ENCODE peak calls at places on chromosomes 5 and 9, in six cellular contexts. One of them, this sample, is unnamed.

GRCh38 chr5:157148734-157149615 is 6.3 kb upstream of the MED7 start:
- DNase-seq in neural progenitor cell: peak
- DNase-seq in upper lobe of right lung: no peak
- DNase-seq in left ventricle myocardium inferior: no peak
- DNase-seq in lower lobe of right lung: no peak
- DNase-seq in breast epithelium: no peak
- DNase-seq in this sample: peak

GRCh38 chr9:75213765-75214164 is 125.5 kb downstream of the OSTF1 start:
- DNase-seq in breast epithelium: no peak
- DNase-seq in lower lobe of right lung: no peak
- DNase-seq in left ventricle myocardium inferior: no peak
- DNase-seq in upper lobe of right lung: no peak
- DNase-seq in neural progenitor cell: no peak
- DNase-seq in this sample: no peak

GRCh38 chr5:10753178-10753577 is 7.9 kb downstream of the DAP start:
- DNase-seq in lower lobe of right lung: no peak
- DNase-seq in upper lobe of right lung: no peak
- DNase-seq in breast epithelium: no peak
- DNase-seq in neural progenitor cell: no peak
- DNase-seq in left ventricle myocardium inferior: no peak
- DNase-seq in this sample: no peak

GRCh38 chr5:179732918-179733763 is 519 bp downstream of the MAML1 start:
- DNase-seq in lower lobe of right lung: peak
- DNase-seq in upper lobe of right lung: peak
- DNase-seq in neural progenitor cell: peak
- DNase-seq in breast epithelium: peak
- DNase-seq in left ventricle myocardium inferior: peak
- DNase-seq in this sample: peak

GRCh38 chr5:58114324-58114723 is 345.6 kb downstream of the PLK2 start:
- DNase-seq in breast epithelium: no peak
- DNase-seq in left ventricle myocardium inferior: no peak
- DNase-seq in lower lobe of right lung: no peak
- DNase-seq in neural progenitor cell: no peak
- DNase-seq in upper lobe of right lung: no peak
- DNase-seq in this sample: no peak

GRCh38 chr5:147751156-147751830 is 31.2 kb downstream of the JAKMIP2 start:
- DNase-seq in lower lobe of right lung: no peak
- DNase-seq in neural progenitor cell: no peak
- DNase-seq in upper lobe of right lung: no peak
- DNase-seq in left ventricle myocardium inferior: no peak
- DNase-seq in breast epithelium: peak
- DNase-seq in this sample: no peak

GRCh38 chr5:61423487-61424157 is 91.6 kb downstream of the ZSWIM6 start:
- DNase-seq in left ventricle myocardium inferior: no peak
- DNase-seq in lower lobe of right lung: no peak
- DNase-seq in neural progenitor cell: peak
- DNase-seq in upper lobe of right lung: no peak
- DNase-seq in breast epithelium: no peak
- DNase-seq in this sample: no peak

GRCh38 chr5:42990892-42991291 is 49.2 kb downstream of the ANXA2R start:
- DNase-seq in lower lobe of right lung: no peak
- DNase-seq in upper lobe of right lung: no peak
- DNase-seq in left ventricle myocardium inferior: no peak
- DNase-seq in neural progenitor cell: no peak
- DNase-seq in breast epithelium: no peak
- DNase-seq in this sample: no peak

GRCh38 chr5:137649228-137649890 is 86.5 kb downstream of the KLHL3 start:
- DNase-seq in breast epithelium: no peak
- DNase-seq in upper lobe of right lung: no peak
- DNase-seq in neural progenitor cell: no peak
- DNase-seq in left ventricle myocardium inferior: no peak
- DNase-seq in lower lobe of right lung: peak
- DNase-seq in this sample: no peak

GRCh38 chr5:149657324-149657723 is 72.8 kb upstream of the PPARGC1B start:
- DNase-seq in left ventricle myocardium inferior: no peak
- DNase-seq in lower lobe of right lung: no peak
- DNase-seq in breast epithelium: no peak
- DNase-seq in neural progenitor cell: no peak
- DNase-seq in upper lobe of right lung: no peak
- DNase-seq in this sample: no peak

GRCh38 chr5:39014544-39014943 is 59.7 kb downstream of the RICTOR start:
- DNase-seq in neural progenitor cell: no peak
- DNase-seq in lower lobe of right lung: no peak
- DNase-seq in left ventricle myocardium inferior: no peak
- DNase-seq in breast epithelium: no peak
- DNase-seq in upper lobe of right lung: no peak
- DNase-seq in this sample: no peak

GRCh38 chr5:48192-48591 is 43.8 kb upstream of the PLEKHG4B start:
- DNase-seq in breast epithelium: no peak
- DNase-seq in lower lobe of right lung: no peak
- DNase-seq in left ventricle myocardium inferior: no peak
- DNase-seq in upper lobe of right lung: no peak
- DNase-seq in neural progenitor cell: no peak
- DNase-seq in this sample: no peak

GRCh38 chr9:36905101-36906066 is 128.7 kb downstream of the PAX5 start:
- DNase-seq in lower lobe of right lung: no peak
- DNase-seq in upper lobe of right lung: no peak
- DNase-seq in breast epithelium: no peak
- DNase-seq in left ventricle myocardium inferior: no peak
- DNase-seq in neural progenitor cell: peak
- DNase-seq in this sample: no peak

GRCh38 chr9:69894720-69895119 is 74.1 kb downstream of the CFAP95 start:
- DNase-seq in left ventricle myocardium inferior: no peak
- DNase-seq in neural progenitor cell: no peak
- DNase-seq in breast epithelium: no peak
- DNase-seq in lower lobe of right lung: no peak
- DNase-seq in upper lobe of right lung: no peak
- DNase-seq in this sample: no peak

GRCh38 chr5:124064956-124065355 is 553.0 kb downstream of the CSNK1G3 start:
- DNase-seq in lower lobe of right lung: no peak
- DNase-seq in left ventricle myocardium inferior: no peak
- DNase-seq in breast epithelium: no peak
- DNase-seq in neural progenitor cell: no peak
- DNase-seq in upper lobe of right lung: no peak
- DNase-seq in this sample: no peak

GRCh38 chr5:138623053-138623452 is 47.9 kb upstream of the HSPA9 start:
- DNase-seq in upper lobe of right lung: no peak
- DNase-seq in neural progenitor cell: no peak
- DNase-seq in left ventricle myocardium inferior: no peak
- DNase-seq in lower lobe of right lung: no peak
- DNase-seq in breast epithelium: no peak
- DNase-seq in this sample: no peak

GRCh38 chr5:69415584-69415958 is 655 bp downstream of the MARVELD2 start:
- DNase-seq in neural progenitor cell: peak
- DNase-seq in upper lobe of right lung: peak
- DNase-seq in breast epithelium: peak
- DNase-seq in left ventricle myocardium inferior: no peak
- DNase-seq in lower lobe of right lung: no peak
- DNase-seq in this sample: no peak

GRCh38 chr9:126331964-126332748 is 5.5 kb downstream of the MVB12B start:
- DNase-seq in breast epithelium: no peak
- DNase-seq in left ventricle myocardium inferior: no peak
- DNase-seq in neural progenitor cell: no peak
- DNase-seq in lower lobe of right lung: no peak
- DNase-seq in upper lobe of right lung: no peak
- DNase-seq in this sample: no peak

GRCh38 chr5:42691413-42691861 is 65.2 kb upstream of the CCDC152 start:
- DNase-seq in lower lobe of right lung: no peak
- DNase-seq in neural progenitor cell: no peak
- DNase-seq in upper lobe of right lung: no peak
- DNase-seq in breast epithelium: peak
- DNase-seq in left ventricle myocardium inferior: peak
- DNase-seq in this sample: no peak

GRCh38 chr5:66741394-66741793 is 145.2 kb downstream of the MAST4 start:
- DNase-seq in left ventricle myocardium inferior: no peak
- DNase-seq in neural progenitor cell: no peak
- DNase-seq in breast epithelium: peak
- DNase-seq in lower lobe of right lung: no peak
- DNase-seq in upper lobe of right lung: no peak
- DNase-seq in this sample: no peak

DNA sequence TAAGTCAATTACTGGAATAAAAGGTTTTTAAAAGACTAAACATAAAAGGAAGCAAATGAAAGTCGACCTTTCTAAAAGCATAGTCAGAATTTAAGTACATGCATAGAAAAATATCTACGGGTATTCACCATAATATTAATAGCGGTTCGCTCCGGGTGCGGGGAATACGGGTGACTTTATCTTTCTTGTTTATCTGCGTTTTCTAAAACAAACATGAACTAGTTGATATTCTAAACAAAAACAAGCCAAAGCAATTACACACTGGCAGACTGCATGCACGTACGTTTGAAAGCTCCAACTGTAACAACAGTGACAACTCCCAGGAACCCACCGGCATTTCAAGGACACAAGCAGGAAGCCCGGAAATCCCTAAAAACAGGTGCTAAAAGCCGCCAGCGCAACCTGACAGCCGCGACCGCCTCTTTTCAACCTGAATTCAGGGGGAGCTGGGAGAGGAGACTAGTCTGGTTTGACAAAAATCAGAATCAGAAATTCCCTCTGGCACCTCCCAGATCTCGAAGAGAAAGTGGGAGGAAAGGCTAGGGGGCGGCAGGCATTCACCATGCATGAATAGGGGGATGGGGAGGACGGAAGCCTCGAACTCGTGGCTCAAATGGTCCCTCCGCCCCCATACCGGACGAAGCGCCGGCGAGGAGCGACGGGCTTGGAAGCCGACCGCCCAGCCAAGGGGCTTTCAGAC is 512 bp downstream of the PANK3 start:
- DNase-seq in breast epithelium: no peak
- DNase-seq in left ventricle myocardium inferior: no peak
- DNase-seq in neural progenitor cell: no peak
- DNase-seq in lower lobe of right lung: no peak
- DNase-seq in upper lobe of right lung: no peak
- DNase-seq in this sample: no peak
- TF ChIP-seq CTCF in breast epithelium: no peak
- TF ChIP-seq CTCF in left ventricle myocardium inferior: no peak
- TF ChIP-seq CTCF in neural progenitor cell: no peak
- TF ChIP-seq CTCF in lower lobe of right lung: no peak
- TF ChIP-seq CTCF in upper lobe of right lung: no peak
- TF ChIP-seq CTCF in this sample: no peak

GRCh38 chr9:130331573-130331972 is 66.0 kb downstream of the HMCN2 start:
- DNase-seq in left ventricle myocardium inferior: peak
- DNase-seq in neural progenitor cell: peak
- DNase-seq in lower lobe of right lung: no peak
- DNase-seq in breast epithelium: peak
- DNase-seq in upper lobe of right lung: peak
- DNase-seq in this sample: no peak
- H3K27ac ChIP-seq in left ventricle myocardium inferior: peak
- H3K27ac ChIP-seq in neural progenitor cell: no peak
- H3K27ac ChIP-seq in lower lobe of right lung: peak
- H3K27ac ChIP-seq in breast epithelium: no peak
- H3K27ac ChIP-seq in upper lobe of right lung: no peak
- H3K27ac ChIP-seq in this sample: no peak

DNA sequence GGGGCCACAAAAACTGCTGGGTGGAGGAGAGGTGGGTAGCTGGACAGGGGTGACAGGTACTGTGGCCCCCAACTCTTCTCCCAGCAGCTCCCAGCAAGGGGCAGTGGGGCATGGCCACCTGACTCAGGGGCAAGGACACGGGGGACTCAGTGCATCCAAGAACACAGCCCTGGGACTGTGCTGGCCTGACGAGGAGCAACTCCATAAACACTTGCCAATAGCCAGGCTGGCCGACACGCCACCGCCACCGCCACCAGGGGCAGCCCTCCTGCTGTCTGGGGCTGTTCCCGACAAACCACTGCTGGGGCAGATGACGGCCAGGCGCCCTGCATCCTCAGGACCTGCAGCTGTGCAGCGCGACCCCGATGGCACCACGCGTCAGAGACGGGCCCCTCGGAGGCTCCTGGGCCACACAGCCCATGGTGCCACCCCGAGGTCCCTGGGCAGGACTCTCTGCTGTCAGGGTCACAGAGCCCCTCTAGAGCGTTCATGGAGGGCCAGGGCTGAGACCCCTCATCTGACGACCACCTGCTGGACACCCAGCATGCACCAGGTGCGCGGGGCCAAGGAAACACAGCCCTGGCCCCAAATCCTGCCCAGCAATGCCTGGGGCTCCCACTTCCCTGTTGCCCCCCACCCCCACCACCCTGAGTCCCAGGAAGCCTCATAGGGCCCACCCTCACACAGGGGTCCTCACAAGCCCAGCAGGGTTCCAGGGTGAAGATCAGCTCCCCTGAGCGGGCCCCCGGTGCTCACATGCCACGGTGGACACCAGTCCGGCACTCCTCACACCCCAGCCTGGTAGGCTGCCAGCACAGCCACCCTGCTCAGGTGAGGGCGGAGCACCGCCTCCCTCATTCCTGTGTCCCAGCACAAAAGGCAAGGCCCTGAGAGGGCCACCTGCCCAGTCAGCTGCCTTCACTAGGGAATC is 56.0 kb upstream of the UBAC1 start:
- DNase-seq in left ventricle myocardium inferior: peak
- DNase-seq in breast epithelium: no peak
- DNase-seq in neural progenitor cell: no peak
- DNase-seq in upper lobe of right lung: peak
- DNase-seq in lower lobe of right lung: peak
- DNase-seq in this sample: no peak
- TF ChIP-seq CTCF in left ventricle myocardium inferior: no peak
- TF ChIP-seq CTCF in breast epithelium: no peak
- TF ChIP-seq CTCF in neural progenitor cell: no peak
- TF ChIP-seq CTCF in upper lobe of right lung: no peak
- TF ChIP-seq CTCF in lower lobe of right lung: no peak
- TF ChIP-seq CTCF in this sample: no peak

GRCh38 chr5:143582869-143583268 is 179.4 kb upstream of the NR3C1 start:
- DNase-seq in lower lobe of right lung: no peak
- DNase-seq in neural progenitor cell: no peak
- DNase-seq in left ventricle myocardium inferior: no peak
- DNase-seq in breast epithelium: no peak
- DNase-seq in upper lobe of right lung: no peak
- DNase-seq in this sample: no peak

GRCh38 chr5:143583385-143583784 is 179.9 kb upstream of the NR3C1 start:
- DNase-seq in lower lobe of right lung: no peak
- DNase-seq in left ventricle myocardium inferior: no peak
- DNase-seq in neural progenitor cell: no peak
- DNase-seq in upper lobe of right lung: no peak
- DNase-seq in breast epithelium: no peak
- DNase-seq in this sample: no peak

GRCh38 chr5:143581649-143582048 is 178.2 kb upstream of the NR3C1 start:
- DNase-seq in lower lobe of right lung: no peak
- DNase-seq in upper lobe of right lung: no peak
- DNase-seq in breast epithelium: no peak
- DNase-seq in neural progenitor cell: no peak
- DNase-seq in left ventricle myocardium inferior: no peak
- DNase-seq in this sample: no peak

GRCh38 chr5:143581148-143581547 is 177.7 kb upstream of the NR3C1 start:
- DNase-seq in breast epithelium: no peak
- DNase-seq in upper lobe of right lung: no peak
- DNase-seq in left ventricle myocardium inferior: no peak
- DNase-seq in lower lobe of right lung: no peak
- DNase-seq in neural progenitor cell: no peak
- DNase-seq in this sample: no peak

DNA sequence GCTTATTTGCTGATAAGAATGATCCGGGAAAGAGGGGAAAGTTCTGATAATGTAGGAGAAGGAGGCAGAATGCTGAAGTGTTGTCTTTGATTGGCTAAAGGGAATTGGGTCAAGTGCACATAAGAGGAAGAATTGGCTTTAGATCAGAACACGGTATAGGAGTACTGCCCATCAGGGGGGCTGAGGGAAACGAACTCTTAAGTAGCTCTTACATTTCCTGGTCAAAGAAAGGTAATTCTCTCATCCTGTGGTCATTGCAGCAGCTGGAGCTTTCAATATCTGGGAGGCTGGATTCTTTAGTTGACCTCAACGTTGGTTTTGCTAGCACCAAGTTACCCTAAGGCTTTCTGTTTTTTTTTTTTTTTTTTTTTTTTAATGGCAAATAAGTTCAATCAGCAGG is 178.7 kb upstream of the NR3C1 start:
- DNase-seq in upper lobe of right lung: no peak
- DNase-seq in lower lobe of right lung: no peak
- DNase-seq in neural progenitor cell: no peak
- DNase-seq in breast epithelium: no peak
- DNase-seq in left ventricle myocardium inferior: no peak
- DNase-seq in this sample: no peak
- H3K27ac ChIP-seq in upper lobe of right lung: no peak
- H3K27ac ChIP-seq in lower lobe of right lung: no peak
- H3K27ac ChIP-seq in neural progenitor cell: no peak
- H3K27ac ChIP-seq in breast epithelium: no peak
- H3K27ac ChIP-seq in left ventricle myocardium inferior: no peak
- H3K27ac ChIP-seq in this sample: no peak

This sample was measured in CD4-positive, alpha-beta T cell.